ENCODE peak calls at places on chromosomes 2 and 18, in eight cellular contexts. One of them, this sample, is unnamed.

GRCh38 chr2:133241231-133241575 is 327.1 kb downstream of the NCKAP5 start:
- DNase-seq in A549: no peak
- DNase-seq in adrenal gland: no peak
- DNase-seq in HL-60: no peak
- DNase-seq in thoracic aorta: no peak
- DNase-seq in brain microvascular endothelial cell: peak
- DNase-seq in CD8-positive, alpha-beta T cell: no peak
- DNase-seq in WERI-Rb-1: no peak
- DNase-seq in this sample: no peak

GRCh38 chr18:21831413-21831831 is 90.8 kb downstream of the MIB1 start:
- DNase-seq in A549: no peak
- DNase-seq in adrenal gland: no peak
- DNase-seq in HL-60: no peak
- DNase-seq in thoracic aorta: peak
- DNase-seq in brain microvascular endothelial cell: peak
- DNase-seq in CD8-positive, alpha-beta T cell: no peak
- DNase-seq in WERI-Rb-1: no peak
- DNase-seq in this sample: peak

GRCh38 chr2:128986026-128986720 is 667.5 kb upstream of the HS6ST1 start:
- DNase-seq in A549: no peak
- DNase-seq in adrenal gland: no peak
- DNase-seq in HL-60: no peak
- DNase-seq in thoracic aorta: no peak
- DNase-seq in brain microvascular endothelial cell: no peak
- DNase-seq in CD8-positive, alpha-beta T cell: no peak
- DNase-seq in WERI-Rb-1: peak
- DNase-seq in this sample: no peak

GRCh38 chr2:17257194-17257909 is 260.9 kb downstream of the RAD51AP2 start:
- DNase-seq in A549: no peak
- DNase-seq in adrenal gland: no peak
- DNase-seq in HL-60: no peak
- DNase-seq in thoracic aorta: no peak
- DNase-seq in brain microvascular endothelial cell: no peak
- DNase-seq in CD8-positive, alpha-beta T cell: no peak
- DNase-seq in WERI-Rb-1: no peak
- DNase-seq in this sample: no peak

GRCh38 chr2:86750240-86750839 is 30.2 kb downstream of the RMND5A start:
- DNase-seq in A549: no peak
- DNase-seq in adrenal gland: no peak
- DNase-seq in HL-60: no peak
- DNase-seq in thoracic aorta: no peak
- DNase-seq in brain microvascular endothelial cell: no peak
- DNase-seq in CD8-positive, alpha-beta T cell: no peak
- DNase-seq in WERI-Rb-1: no peak
- DNase-seq in this sample: no peak

GRCh38 chr2:12284487-12284886 is 432.2 kb upstream of the TRIB2 start:
- DNase-seq in A549: no peak
- DNase-seq in adrenal gland: no peak
- DNase-seq in HL-60: no peak
- DNase-seq in thoracic aorta: no peak
- DNase-seq in brain microvascular endothelial cell: peak
- DNase-seq in CD8-positive, alpha-beta T cell: no peak
- DNase-seq in WERI-Rb-1: no peak
- DNase-seq in this sample: no peak

GRCh38 chr2:100855084-100855483 is 35.1 kb downstream of the NPAS2 start:
- DNase-seq in A549: no peak
- DNase-seq in adrenal gland: no peak
- DNase-seq in HL-60: no peak
- DNase-seq in thoracic aorta: no peak
- DNase-seq in brain microvascular endothelial cell: no peak
- DNase-seq in CD8-positive, alpha-beta T cell: no peak
- DNase-seq in WERI-Rb-1: no peak
- DNase-seq in this sample: no peak

GRCh38 chr2:142041996-142042395 is 88.8 kb downstream of the LRP1B start:
- DNase-seq in A549: no peak
- DNase-seq in adrenal gland: no peak
- DNase-seq in HL-60: no peak
- DNase-seq in thoracic aorta: no peak
- DNase-seq in brain microvascular endothelial cell: no peak
- DNase-seq in CD8-positive, alpha-beta T cell: no peak
- DNase-seq in WERI-Rb-1: no peak
- DNase-seq in this sample: no peak

GRCh38 chr2:119598576-119598975 is 54.3 kb downstream of the CFAP221 start:
- DNase-seq in A549: no peak
- DNase-seq in adrenal gland: peak
- DNase-seq in HL-60: no peak
- DNase-seq in thoracic aorta: no peak
- DNase-seq in brain microvascular endothelial cell: no peak
- DNase-seq in CD8-positive, alpha-beta T cell: no peak
- DNase-seq in WERI-Rb-1: no peak
- DNase-seq in this sample: no peak

GRCh38 chr18:7452331-7452730 is 114.8 kb upstream of the PTPRM start:
- DNase-seq in A549: peak
- DNase-seq in adrenal gland: peak
- DNase-seq in HL-60: no peak
- DNase-seq in thoracic aorta: no peak
- DNase-seq in brain microvascular endothelial cell: peak
- DNase-seq in CD8-positive, alpha-beta T cell: no peak
- DNase-seq in WERI-Rb-1: peak
- DNase-seq in this sample: no peak

GRCh38 chr2:212345966-212346365 is 192.6 kb downstream of the ERBB4 start:
- DNase-seq in A549: no peak
- DNase-seq in adrenal gland: no peak
- DNase-seq in HL-60: no peak
- DNase-seq in thoracic aorta: no peak
- DNase-seq in brain microvascular endothelial cell: no peak
- DNase-seq in CD8-positive, alpha-beta T cell: no peak
- DNase-seq in WERI-Rb-1: no peak
- DNase-seq in this sample: no peak

GRCh38 chr2:234879671-234880455 is 72.0 kb upstream of the SH3BP4 start:
- DNase-seq in A549: peak
- DNase-seq in adrenal gland: no peak
- DNase-seq in HL-60: no peak
- DNase-seq in thoracic aorta: no peak
- DNase-seq in brain microvascular endothelial cell: peak
- DNase-seq in CD8-positive, alpha-beta T cell: no peak
- DNase-seq in WERI-Rb-1: no peak
- DNase-seq in this sample: no peak

GRCh38 chr2:214389334-214389733 is 21.5 kb upstream of the VWC2L start:
- DNase-seq in A549: no peak
- DNase-seq in adrenal gland: no peak
- DNase-seq in HL-60: no peak
- DNase-seq in thoracic aorta: no peak
- DNase-seq in brain microvascular endothelial cell: no peak
- DNase-seq in CD8-positive, alpha-beta T cell: no peak
- DNase-seq in WERI-Rb-1: no peak
- DNase-seq in this sample: no peak

GRCh38 chr2:214393796-214394195 is 17.1 kb upstream of the VWC2L start:
- DNase-seq in A549: no peak
- DNase-seq in adrenal gland: no peak
- DNase-seq in HL-60: no peak
- DNase-seq in thoracic aorta: no peak
- DNase-seq in brain microvascular endothelial cell: no peak
- DNase-seq in CD8-positive, alpha-beta T cell: no peak
- DNase-seq in WERI-Rb-1: no peak
- DNase-seq in this sample: no peak

GRCh38 chr2:214395040-214395439 is 15.8 kb upstream of the VWC2L start:
- DNase-seq in A549: no peak
- DNase-seq in adrenal gland: no peak
- DNase-seq in HL-60: no peak
- DNase-seq in thoracic aorta: no peak
- DNase-seq in brain microvascular endothelial cell: no peak
- DNase-seq in CD8-positive, alpha-beta T cell: no peak
- DNase-seq in WERI-Rb-1: no peak
- DNase-seq in this sample: no peak
- H3K4me3 ChIP-seq in A549: no peak
- H3K4me3 ChIP-seq in adrenal gland: no peak
- H3K4me3 ChIP-seq in HL-60: no peak
- H3K4me3 ChIP-seq in thoracic aorta: no peak
- H3K4me3 ChIP-seq in brain microvascular endothelial cell: no peak
- H3K4me3 ChIP-seq in CD8-positive, alpha-beta T cell: no peak
- H3K4me3 ChIP-seq in WERI-Rb-1: no peak
- H3K4me3 ChIP-seq in this sample: no peak

GRCh38 chr18:65988972-65989371 is 238.2 kb downstream of the CDH7 start:
- DNase-seq in A549: no peak
- DNase-seq in adrenal gland: no peak
- DNase-seq in HL-60: no peak
- DNase-seq in thoracic aorta: no peak
- DNase-seq in brain microvascular endothelial cell: no peak
- DNase-seq in CD8-positive, alpha-beta T cell: no peak
- DNase-seq in WERI-Rb-1: no peak
- DNase-seq in this sample: no peak

GRCh38 chr18:65988371-65988770 is 237.6 kb downstream of the CDH7 start:
- DNase-seq in A549: no peak
- DNase-seq in adrenal gland: no peak
- DNase-seq in HL-60: no peak
- DNase-seq in thoracic aorta: no peak
- DNase-seq in brain microvascular endothelial cell: no peak
- DNase-seq in CD8-positive, alpha-beta T cell: no peak
- DNase-seq in WERI-Rb-1: no peak
- DNase-seq in this sample: no peak

GRCh38 chr18:65983750-65984149 is 232.9 kb downstream of the CDH7 start:
- DNase-seq in A549: no peak
- DNase-seq in adrenal gland: no peak
- DNase-seq in HL-60: no peak
- DNase-seq in thoracic aorta: no peak
- DNase-seq in brain microvascular endothelial cell: no peak
- DNase-seq in CD8-positive, alpha-beta T cell: no peak
- DNase-seq in WERI-Rb-1: no peak
- DNase-seq in this sample: no peak
- TF ChIP-seq CTCF in A549: no peak
- TF ChIP-seq CTCF in adrenal gland: no peak
- TF ChIP-seq CTCF in HL-60: no peak
- TF ChIP-seq CTCF in thoracic aorta: no peak
- TF ChIP-seq CTCF in brain microvascular endothelial cell: no peak
- TF ChIP-seq CTCF in CD8-positive, alpha-beta T cell: no peak
- TF ChIP-seq CTCF in WERI-Rb-1: no peak
- TF ChIP-seq CTCF in this sample: no peak

GRCh38 chr18:48643262-48643661 is 104.4 kb downstream of the CTIF start:
- DNase-seq in A549: no peak
- DNase-seq in adrenal gland: no peak
- DNase-seq in HL-60: no peak
- DNase-seq in thoracic aorta: no peak
- DNase-seq in brain microvascular endothelial cell: no peak
- DNase-seq in CD8-positive, alpha-beta T cell: no peak
- DNase-seq in WERI-Rb-1: no peak
- DNase-seq in this sample: no peak
- H3K27ac ChIP-seq in A549: no peak
- H3K27ac ChIP-seq in adrenal gland: no peak
- H3K27ac ChIP-seq in HL-60: no peak
- H3K27ac ChIP-seq in thoracic aorta: no peak
- H3K27ac ChIP-seq in brain microvascular endothelial cell: no peak
- H3K27ac ChIP-seq in CD8-positive, alpha-beta T cell: no peak
- H3K27ac ChIP-seq in WERI-Rb-1: no peak
- H3K27ac ChIP-seq in this sample: no peak

GRCh38 chr2:238489896-238490295 is 63.2 kb downstream of the ASB1 start:
- DNase-seq in A549: no peak
- DNase-seq in adrenal gland: no peak
- DNase-seq in HL-60: no peak
- DNase-seq in thoracic aorta: no peak
- DNase-seq in brain microvascular endothelial cell: no peak
- DNase-seq in CD8-positive, alpha-beta T cell: no peak
- DNase-seq in WERI-Rb-1: no peak
- DNase-seq in this sample: peak
- H3K4me3 ChIP-seq in A549: no peak
- H3K4me3 ChIP-seq in adrenal gland: no peak
- H3K4me3 ChIP-seq in HL-60: no peak
- H3K4me3 ChIP-seq in thoracic aorta: no peak
- H3K4me3 ChIP-seq in brain microvascular endothelial cell: no peak
- H3K4me3 ChIP-seq in CD8-positive, alpha-beta T cell: no peak
- H3K4me3 ChIP-seq in WERI-Rb-1: no peak
- H3K4me3 ChIP-seq in this sample: no peak

GRCh38 chr2:105782123-105782522 is 37.4 kb downstream of the NCK2 start:
- DNase-seq in A549: no peak
- DNase-seq in adrenal gland: no peak
- DNase-seq in HL-60: no peak
- DNase-seq in thoracic aorta: no peak
- DNase-seq in brain microvascular endothelial cell: no peak
- DNase-seq in CD8-positive, alpha-beta T cell: no peak
- DNase-seq in WERI-Rb-1: no peak
- DNase-seq in this sample: no peak
- TF ChIP-seq CTCF in A549: no peak
- TF ChIP-seq CTCF in adrenal gland: no peak
- TF ChIP-seq CTCF in HL-60: peak
- TF ChIP-seq CTCF in thoracic aorta: no peak
- TF ChIP-seq CTCF in brain microvascular endothelial cell: no peak
- TF ChIP-seq CTCF in CD8-positive, alpha-beta T cell: peak
- TF ChIP-seq CTCF in WERI-Rb-1: no peak
- TF ChIP-seq CTCF in this sample: no peak

GRCh38 chr2:152468832-152469692 is 134.1 kb downstream of the FMNL2 start:
- DNase-seq in A549: no peak
- DNase-seq in adrenal gland: no peak
- DNase-seq in HL-60: peak
- DNase-seq in thoracic aorta: no peak
- DNase-seq in brain microvascular endothelial cell: peak
- DNase-seq in CD8-positive, alpha-beta T cell: no peak
- DNase-seq in WERI-Rb-1: no peak
- DNase-seq in this sample: no peak

GRCh38 chr2:152465541-152465940 is 130.6 kb downstream of the FMNL2 start:
- DNase-seq in A549: no peak
- DNase-seq in adrenal gland: no peak
- DNase-seq in HL-60: no peak
- DNase-seq in thoracic aorta: no peak
- DNase-seq in brain microvascular endothelial cell: no peak
- DNase-seq in CD8-positive, alpha-beta T cell: no peak
- DNase-seq in WERI-Rb-1: peak
- DNase-seq in this sample: no peak

GRCh38 chr2:152466041-152466440 is 131.1 kb downstream of the FMNL2 start:
- DNase-seq in A549: no peak
- DNase-seq in adrenal gland: peak
- DNase-seq in HL-60: no peak
- DNase-seq in thoracic aorta: no peak
- DNase-seq in brain microvascular endothelial cell: no peak
- DNase-seq in CD8-positive, alpha-beta T cell: no peak
- DNase-seq in WERI-Rb-1: no peak
- DNase-seq in this sample: no peak

GRCh38 chr2:152466925-152467676 is 132.1 kb downstream of the FMNL2 start:
- DNase-seq in A549: no peak
- DNase-seq in adrenal gland: no peak
- DNase-seq in HL-60: peak
- DNase-seq in thoracic aorta: peak
- DNase-seq in brain microvascular endothelial cell: no peak
- DNase-seq in CD8-positive, alpha-beta T cell: no peak
- DNase-seq in WERI-Rb-1: no peak
- DNase-seq in this sample: no peak

GRCh38 chr2:152467677-152468406 is 132.9 kb downstream of the FMNL2 start:
- DNase-seq in A549: no peak
- DNase-seq in adrenal gland: no peak
- DNase-seq in HL-60: no peak
- DNase-seq in thoracic aorta: no peak
- DNase-seq in brain microvascular endothelial cell: no peak
- DNase-seq in CD8-positive, alpha-beta T cell: no peak
- DNase-seq in WERI-Rb-1: no peak
- DNase-seq in this sample: no peak
- H3K27ac ChIP-seq in A549: peak
- H3K27ac ChIP-seq in adrenal gland: no peak
- H3K27ac ChIP-seq in HL-60: peak
- H3K27ac ChIP-seq in thoracic aorta: peak
- H3K27ac ChIP-seq in brain microvascular endothelial cell: no peak
- H3K27ac ChIP-seq in CD8-positive, alpha-beta T cell: no peak
- H3K27ac ChIP-seq in WERI-Rb-1: no peak
- H3K27ac ChIP-seq in this sample: peak

This sample was measured in coronary artery.